ENCODE peak calls at places on chromosomes 12 and 14, in four cellular contexts. G, Z, A and D are unnamed samples.

GRCh38 chr12:51200806-51201205 is 17.1 kb downstream of the POU6F1 start:
- DNase-seq in A (no peak), Z (no peak), G (no peak), D (no peak)

GRCh38 chr12:128318946-128319345 is 52.0 kb downstream of the TMEM132C start:
- DNase-seq in Z (no peak), A (no peak), G (no peak), D (no peak)

GRCh38 chr12:123928274-123928865 is 44.3 kb downstream of the CCDC92 start:
- DNase-seq in A (no peak), G (no peak), Z (no peak), D (no peak)

GRCh38 chr12:117486840-117487659 is 125.6 kb upstream of the NOS1 start:
- DNase-seq in Z (peak), A (peak), G (no peak), D (no peak)

GRCh38 chr12:16756833-16757552 is 151.0 kb upstream of the LMO3 start:
- DNase-seq in Z (no peak), A (no peak), G (no peak), D (no peak)

GRCh38 chr12:53938276-53939140 is at the start of gene HOXC13:
- DNase-seq in G (peak), Z (peak), A (no peak), D (no peak)

GRCh38 chr12:49921936-49922335 is 18.2 kb upstream of the FAIM2 start:
- DNase-seq in A (no peak), Z (no peak), G (no peak), D (no peak)

GRCh38 chr14:90491868-90492560 is 95.2 kb downstream of the CALM1 start:
- DNase-seq in Z (peak), A (no peak), G (no peak), D (no peak)

GRCh38 chr14:100604709-100605108 is 17.5 kb upstream of the BEGAIN start:
- DNase-seq in Z (no peak), A (no peak), G (no peak), D (no peak)

GRCh38 chr12:68425998-68426397 is 93.8 kb upstream of the MDM1 start:
- DNase-seq in Z (no peak), G (no peak), A (peak), D (no peak)

GRCh38 chr12:57489157-57489641 is 1.3 kb downstream of the MARS1 start:
- DNase-seq in Z (no peak), A (no peak), G (no peak), D (no peak)

GRCh38 chr12:125773033-125773432 is 707.8 kb downstream of the AACS start:
- DNase-seq in G (peak), A (no peak), Z (no peak), D (peak)